ENCODE peak calls at places on chromosomes 1 and 21, in ten cellular contexts. I, Q, U, W, Z, J, G, S, R and V are unnamed samples.

GRCh38 chr1:23140940-23141596 is 27.6 kb downstream of the LUZP1 start:
- DNase-seq in I (no peak), Q (no peak), U (no peak), W (no peak), Z (no peak), J (no peak), G (peak; percentile 57), S (no peak), R (no peak), V (no peak)

GRCh38 chr1:112563341-112563740 is 54.6 kb downstream of the WNT2B start:
- DNase-seq in I (no peak), Q (no peak), U (no peak), W (no peak), Z (no peak), J (no peak), G (no peak), S (no peak), R (no peak), V (no peak)

GRCh38 chr1:55441474-55441873 is 226.3 kb upstream of the USP24 start:
- DNase-seq in I (no peak), Q (no peak), U (no peak), W (no peak), Z (no peak), J (no peak), G (no peak), S (no peak), R (no peak), V (no peak)

GRCh38 chr1:77686784-77687518 is 4.5 kb upstream of the ZZZ3 start:
- DNase-seq in I (no peak), Q (peak; percentile 16), U (no peak), W (peak; percentile 50), Z (no peak), J (no peak), G (no peak), S (peak; percentile 70), R (no peak), V (no peak)

GRCh38 chr1:40182956-40183710 is 21.9 kb downstream of the RLF start:
- DNase-seq in I (peak; percentile 53), Q (no peak), U (no peak), W (no peak), Z (no peak), J (no peak), G (no peak), S (no peak), R (no peak), V (no peak)

GRCh38 chr1:33640114-33640660 is 167.7 kb downstream of the ZSCAN20 start:
- DNase-seq in I (no peak), Q (no peak), U (no peak), W (no peak), Z (no peak), J (no peak), G (no peak), S (no peak), R (no peak), V (no peak)

GRCh38 chr1:30425046-30425445 is 298.3 kb downstream of the MATN1 start:
- DNase-seq in I (no peak), Q (no peak), U (no peak), W (no peak), Z (no peak), J (no peak), G (peak; percentile 9), S (no peak), R (no peak), V (no peak)

GRCh38 chr1:60989745-60990718 is 92.3 kb upstream of the NFIA start:
- DNase-seq in I (no peak), Q (peak; percentile 62), U (no peak), W (no peak), Z (no peak), J (peak; percentile 64), G (no peak), S (no peak), R (no peak), V (peak; percentile 27)

GRCh38 chr21:33325222-33326067 is 675 bp downstream of the IFNAR1 start:
- DNase-seq in I (peak; percentile 61), Q (peak; percentile 68), U (peak; percentile 73), W (peak; percentile 43), Z (no peak), J (peak; percentile 76), G (peak; percentile 83), S (no peak), R (peak; percentile 88), V (peak; percentile 65)

GRCh38 chr1:48657413-48657812 is 119.3 kb downstream of the BEND5 start:
- DNase-seq in I (no peak), Q (no peak), U (no peak), W (no peak), Z (no peak), J (no peak), G (no peak), S (no peak), R (no peak), V (no peak)

GRCh38 chr1:228900993-228901392 is 165.7 kb downstream of the RHOU start:
- DNase-seq in I (no peak), Q (no peak), U (no peak), W (no peak), Z (no peak), J (no peak), G (no peak), S (no peak), R (no peak), V (no peak)

GRCh38 chr1:44138239-44138638 is 3.2 kb downstream of the KLF18 start:
- DNase-seq in I (no peak), Q (no peak), U (no peak), W (no peak), Z (no peak), J (no peak), G (no peak), S (no peak), R (no peak), V (no peak)

GRCh38 chr1:9689011-9689706 is 37.6 kb downstream of the PIK3CD start:
- DNase-seq in I (peak; percentile 67), Q (peak; percentile 80), U (peak; percentile 80), W (peak; percentile 92), Z (no peak), J (peak; percentile 81), G (peak; percentile 82), S (peak; percentile 92), R (peak; percentile 93), V (peak; percentile 84)

GRCh38 chr1:189970331-189971230 is 507.1 kb downstream of the BRINP3 start:
- DNase-seq in I (no peak), Q (no peak), U (no peak), W (no peak), Z (no peak), J (no peak), G (no peak), S (no peak), R (no peak), V (no peak)

GRCh38 chr1:180168786-180169640 is 14.3 kb downstream of the QSOX1 start:
- DNase-seq in I (peak; percentile 46), Q (peak; percentile 47), U (peak; percentile 19), W (peak; percentile 76), Z (no peak), J (no peak), G (no peak), S (peak; percentile 80), R (peak; percentile 70), V (peak; percentile 39)

GRCh38 chr1:172641492-172641891 is 17.4 kb upstream of the FASLG start:
- DNase-seq in I (no peak), Q (no peak), U (no peak), W (no peak), Z (no peak), J (no peak), G (no peak), S (no peak), R (no peak), V (no peak)

GRCh38 chr1:9881838-9882249 is 28.2 kb downstream of the CTNNBIP1 start:
- DNase-seq in I (no peak), Q (no peak), U (no peak), W (no peak), Z (no peak), J (no peak), G (no peak), S (no peak), R (no peak), V (peak; percentile 33)

GRCh38 chr1:61181016-61181560 is 98.7 kb downstream of the NFIA start:
- DNase-seq in I (no peak), Q (no peak), U (peak; percentile 55), W (no peak), Z (no peak), J (no peak), G (no peak), S (no peak), R (no peak), V (no peak)

GRCh38 chr1:214103778-214104177 is 116.0 kb downstream of the PROX1 start:
- DNase-seq in I (no peak), Q (no peak), U (no peak), W (no peak), Z (no peak), J (no peak), G (no peak), S (no peak), R (no peak), V (no peak)

GRCh38 chr1:212738330-212738729 is 38.7 kb upstream of the BATF3 start:
- DNase-seq in I (no peak), Q (no peak), U (no peak), W (no peak), Z (no peak), J (no peak), G (no peak), S (no peak), R (no peak), V (no peak)